ENCODE peak calls at places on chromosomes 7 and 10, in ten cellular contexts. One of them, this sample, is unnamed.

GRCh38 chr7:81308643-81309354 is 389.9 kb upstream of the SEMA3C start:
- DNase-seq in transverse colon: no peak
- DNase-seq in suprapubic skin: no peak
- DNase-seq in stomach: no peak
- DNase-seq in GM12878: no peak
- DNase-seq in HepG2: no peak
- DNase-seq in H1: no peak
- DNase-seq in sigmoid colon: no peak
- DNase-seq in K562: no peak
- DNase-seq in esophagus muscularis mucosa: no peak
- DNase-seq in this sample: no peak

GRCh38 chr7:45582136-45582742 is 8.1 kb downstream of the ADCY1 start:
- DNase-seq in transverse colon: no peak
- DNase-seq in suprapubic skin: peak
- DNase-seq in stomach: peak
- DNase-seq in GM12878: no peak
- DNase-seq in HepG2: no peak
- DNase-seq in H1: no peak
- DNase-seq in sigmoid colon: peak
- DNase-seq in K562: no peak
- DNase-seq in esophagus muscularis mucosa: no peak
- DNase-seq in this sample: no peak

GRCh38 chr7:70487526-70488285 is 644.2 kb upstream of the GALNT17 start:
- DNase-seq in transverse colon: no peak
- DNase-seq in suprapubic skin: no peak
- DNase-seq in stomach: no peak
- DNase-seq in GM12878: no peak
- DNase-seq in HepG2: no peak
- DNase-seq in H1: no peak
- DNase-seq in sigmoid colon: no peak
- DNase-seq in K562: no peak
- DNase-seq in esophagus muscularis mucosa: no peak
- DNase-seq in this sample: no peak

GRCh38 chr10:97023401-97024180 is 162.2 kb downstream of the SLIT1 start:
- DNase-seq in transverse colon: no peak
- DNase-seq in suprapubic skin: no peak
- DNase-seq in stomach: no peak
- DNase-seq in GM12878: no peak
- DNase-seq in HepG2: no peak
- DNase-seq in H1: no peak
- DNase-seq in sigmoid colon: no peak
- DNase-seq in K562: no peak
- DNase-seq in esophagus muscularis mucosa: no peak
- DNase-seq in this sample: no peak

GRCh38 chr7:69603937-69604494 is 5.7 kb downstream of the AUTS2 start:
- DNase-seq in transverse colon: no peak
- DNase-seq in suprapubic skin: no peak
- DNase-seq in stomach: no peak
- DNase-seq in GM12878: peak
- DNase-seq in HepG2: no peak
- DNase-seq in H1: no peak
- DNase-seq in sigmoid colon: no peak
- DNase-seq in K562: no peak
- DNase-seq in esophagus muscularis mucosa: no peak
- DNase-seq in this sample: no peak

GRCh38 chr7:96084880-96085551 is 236.9 kb downstream of the SLC25A13 start:
- DNase-seq in transverse colon: no peak
- DNase-seq in suprapubic skin: no peak
- DNase-seq in stomach: no peak
- DNase-seq in GM12878: no peak
- DNase-seq in HepG2: no peak
- DNase-seq in H1: no peak
- DNase-seq in sigmoid colon: no peak
- DNase-seq in K562: no peak
- DNase-seq in esophagus muscularis mucosa: no peak
- DNase-seq in this sample: no peak

GRCh38 chr10:69953851-69954250 is 98.8 kb upstream of the MACROH2A2 start:
- DNase-seq in transverse colon: no peak
- DNase-seq in suprapubic skin: peak
- DNase-seq in stomach: no peak
- DNase-seq in GM12878: no peak
- DNase-seq in HepG2: no peak
- DNase-seq in H1: no peak
- DNase-seq in sigmoid colon: peak
- DNase-seq in K562: no peak
- DNase-seq in esophagus muscularis mucosa: no peak
- DNase-seq in this sample: no peak

GRCh38 chr10:33153266-33153967 is 181.1 kb downstream of the NRP1 start:
- DNase-seq in transverse colon: no peak
- DNase-seq in suprapubic skin: no peak
- DNase-seq in stomach: no peak
- DNase-seq in GM12878: no peak
- DNase-seq in HepG2: no peak
- DNase-seq in H1: no peak
- DNase-seq in sigmoid colon: no peak
- DNase-seq in K562: no peak
- DNase-seq in esophagus muscularis mucosa: no peak
- DNase-seq in this sample: no peak

GRCh38 chr10:49185213-49185612 is 3.0 kb downstream of the TMEM273 start:
- DNase-seq in transverse colon: no peak
- DNase-seq in suprapubic skin: no peak
- DNase-seq in stomach: no peak
- DNase-seq in GM12878: no peak
- DNase-seq in HepG2: no peak
- DNase-seq in H1: no peak
- DNase-seq in sigmoid colon: no peak
- DNase-seq in K562: no peak
- DNase-seq in esophagus muscularis mucosa: no peak
- DNase-seq in this sample: no peak

GRCh38 chr7:139242741-139243281 is 11.8 kb downstream of the UBN2 start:
- DNase-seq in transverse colon: no peak
- DNase-seq in suprapubic skin: no peak
- DNase-seq in stomach: no peak
- DNase-seq in GM12878: no peak
- DNase-seq in HepG2: no peak
- DNase-seq in H1: no peak
- DNase-seq in sigmoid colon: no peak
- DNase-seq in K562: peak
- DNase-seq in esophagus muscularis mucosa: no peak
- DNase-seq in this sample: no peak

DNA sequence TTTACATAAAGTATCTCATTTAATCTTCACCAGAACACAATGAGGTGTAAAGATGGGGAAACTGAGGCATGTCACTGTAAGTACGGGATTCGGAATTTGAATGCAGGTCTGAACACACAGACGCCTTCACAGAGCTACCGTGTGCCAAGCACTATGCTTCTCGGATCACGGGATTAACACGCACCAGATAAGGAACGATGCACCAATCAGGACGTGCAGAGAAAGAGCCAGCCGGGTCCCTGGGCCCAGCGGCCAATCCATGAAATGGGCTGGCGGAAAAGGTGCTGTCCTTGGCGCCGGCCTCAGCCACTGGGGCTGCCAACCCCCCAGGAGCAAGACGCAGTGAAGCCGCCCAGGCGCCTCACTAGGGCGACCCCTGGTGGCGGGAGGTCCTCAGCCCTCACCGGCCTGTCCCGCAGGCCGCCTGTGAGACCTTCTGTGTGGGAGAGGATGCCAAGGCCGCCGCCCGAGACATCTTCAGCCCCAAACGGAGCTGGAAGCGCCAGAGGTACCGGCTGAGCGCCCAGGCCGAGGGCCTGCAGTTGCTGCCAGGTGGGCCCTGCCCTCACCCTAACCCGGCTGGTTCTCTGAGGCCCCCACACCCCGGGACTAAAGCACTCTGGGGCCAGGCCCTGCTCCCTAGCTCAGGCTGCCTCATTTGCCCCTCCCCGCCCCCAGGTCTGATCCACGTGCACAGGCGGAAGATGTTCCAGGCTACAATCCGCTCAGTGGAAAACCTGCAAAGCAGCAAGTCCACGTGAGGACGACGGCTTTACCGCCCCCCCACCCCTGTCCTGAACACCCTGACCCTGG is 15.6 kb downstream of the ATG9B start:
- DNase-seq in transverse colon: peak
- DNase-seq in suprapubic skin: no peak
- DNase-seq in stomach: no peak
- DNase-seq in GM12878: peak
- DNase-seq in HepG2: peak
- DNase-seq in H1: peak
- DNase-seq in sigmoid colon: no peak
- DNase-seq in K562: peak
- DNase-seq in esophagus muscularis mucosa: no peak
- DNase-seq in this sample: peak
- TF ChIP-seq POLR2A in transverse colon: no peak
- TF ChIP-seq POLR2A in suprapubic skin: no peak
- TF ChIP-seq POLR2A in stomach: no peak
- TF ChIP-seq POLR2A in GM12878: no peak
- TF ChIP-seq POLR2A in HepG2: no peak
- TF ChIP-seq POLR2A in H1: no peak
- TF ChIP-seq POLR2A in sigmoid colon: no peak
- TF ChIP-seq POLR2A in K562: peak
- TF ChIP-seq POLR2A in esophagus muscularis mucosa: no peak
- TF ChIP-seq POLR2A in this sample: no peak

GRCh38 chr7:107743567-107744344 is at the start of gene CBLL1:
- DNase-seq in transverse colon: peak
- DNase-seq in suprapubic skin: peak
- DNase-seq in stomach: peak
- DNase-seq in GM12878: peak
- DNase-seq in HepG2: peak
- DNase-seq in H1: peak
- DNase-seq in sigmoid colon: peak
- DNase-seq in K562: peak
- DNase-seq in esophagus muscularis mucosa: peak
- DNase-seq in this sample: peak
- TF ChIP-seq POLR2AphosphoS5 in transverse colon: peak
- TF ChIP-seq POLR2AphosphoS5 in suprapubic skin: peak
- TF ChIP-seq POLR2AphosphoS5 in stomach: peak
- TF ChIP-seq POLR2AphosphoS5 in GM12878: peak
- TF ChIP-seq POLR2AphosphoS5 in HepG2: peak
- TF ChIP-seq POLR2AphosphoS5 in H1: peak
- TF ChIP-seq POLR2AphosphoS5 in sigmoid colon: peak
- TF ChIP-seq POLR2AphosphoS5 in K562: peak
- TF ChIP-seq POLR2AphosphoS5 in esophagus muscularis mucosa: peak
- TF ChIP-seq POLR2AphosphoS5 in this sample: peak

GRCh38 chr10:133438711-133439273 is 14.4 kb upstream of the SPRN start:
- DNase-seq in transverse colon: no peak
- DNase-seq in suprapubic skin: peak
- DNase-seq in stomach: no peak
- DNase-seq in GM12878: peak
- DNase-seq in HepG2: peak
- DNase-seq in H1: no peak
- DNase-seq in sigmoid colon: no peak
- DNase-seq in K562: peak
- DNase-seq in esophagus muscularis mucosa: peak
- DNase-seq in this sample: no peak
- TF ChIP-seq EP300 in transverse colon: no peak
- TF ChIP-seq EP300 in suprapubic skin: no peak
- TF ChIP-seq EP300 in stomach: no peak
- TF ChIP-seq EP300 in GM12878: no peak
- TF ChIP-seq EP300 in HepG2: no peak
- TF ChIP-seq EP300 in H1: no peak
- TF ChIP-seq EP300 in sigmoid colon: no peak
- TF ChIP-seq EP300 in K562: no peak
- TF ChIP-seq EP300 in esophagus muscularis mucosa: no peak
- TF ChIP-seq EP300 in this sample: no peak

GRCh38 chr10:131245475-131246059 is 66.0 kb downstream of the TCERG1L start:
- DNase-seq in transverse colon: no peak
- DNase-seq in suprapubic skin: no peak
- DNase-seq in stomach: no peak
- DNase-seq in GM12878: no peak
- DNase-seq in HepG2: no peak
- DNase-seq in H1: no peak
- DNase-seq in sigmoid colon: no peak
- DNase-seq in K562: no peak
- DNase-seq in esophagus muscularis mucosa: no peak
- DNase-seq in this sample: peak
- TF ChIP-seq POLR2A in transverse colon: no peak
- TF ChIP-seq POLR2A in suprapubic skin: no peak
- TF ChIP-seq POLR2A in stomach: no peak
- TF ChIP-seq POLR2A in GM12878: no peak
- TF ChIP-seq POLR2A in HepG2: no peak
- TF ChIP-seq POLR2A in H1: no peak
- TF ChIP-seq POLR2A in sigmoid colon: no peak
- TF ChIP-seq POLR2A in K562: no peak
- TF ChIP-seq POLR2A in esophagus muscularis mucosa: no peak
- TF ChIP-seq POLR2A in this sample: no peak

DNA sequence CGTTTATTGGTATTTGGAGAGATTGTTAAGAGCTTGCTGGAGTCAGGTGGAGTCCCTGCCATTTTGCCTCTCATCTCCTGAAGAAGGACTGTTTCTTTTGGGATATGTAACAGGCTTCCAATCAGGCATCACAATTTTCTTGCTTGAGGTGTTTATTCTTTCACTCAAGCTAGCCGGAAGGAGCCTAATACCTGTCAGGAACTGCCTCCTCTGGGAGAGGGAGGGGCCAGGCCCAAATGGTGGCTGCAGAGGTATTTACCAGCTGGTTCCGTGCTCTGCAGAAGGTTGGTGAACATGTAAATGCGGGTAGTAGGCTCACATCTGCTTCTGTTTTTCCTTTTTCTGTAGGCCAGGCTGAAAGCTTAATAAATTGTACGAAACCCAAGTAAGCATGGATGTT is 114.0 kb downstream of the TCF7L2 start:
- DNase-seq in transverse colon: no peak
- DNase-seq in suprapubic skin: no peak
- DNase-seq in stomach: no peak
- DNase-seq in GM12878: no peak
- DNase-seq in HepG2: no peak
- DNase-seq in H1: no peak
- DNase-seq in sigmoid colon: no peak
- DNase-seq in K562: no peak
- DNase-seq in esophagus muscularis mucosa: no peak
- DNase-seq in this sample: no peak
- TF ChIP-seq POLR2AphosphoS5 in transverse colon: no peak
- TF ChIP-seq POLR2AphosphoS5 in suprapubic skin: no peak
- TF ChIP-seq POLR2AphosphoS5 in stomach: no peak
- TF ChIP-seq POLR2AphosphoS5 in GM12878: no peak
- TF ChIP-seq POLR2AphosphoS5 in HepG2: no peak
- TF ChIP-seq POLR2AphosphoS5 in H1: no peak
- TF ChIP-seq POLR2AphosphoS5 in sigmoid colon: no peak
- TF ChIP-seq POLR2AphosphoS5 in K562: no peak
- TF ChIP-seq POLR2AphosphoS5 in esophagus muscularis mucosa: no peak
- TF ChIP-seq POLR2AphosphoS5 in this sample: no peak

This sample was measured in upper lobe of left lung.